ENCODE peak calls at places on chromosomes 5 and 9, in five cellular contexts. One of them, this sample, is unnamed.

GRCh38 chr5:124555179-124555578 is 191.3 kb downstream of the ZNF608 start:
- DNase-seq in cardiac fibroblast: no peak
- DNase-seq in NCI-H1105 treated with DMSO at 0.1 percent for 48 hours: no peak
- DNase-seq in central memory CD4-positive, alpha-beta T cell: no peak
- DNase-seq in stimulated activated CD8-positive, alpha-beta memory T cell treated with anti-CD3 and anti-CD28 coated beads, Interleukin-2, amount 100 ng/mL, for 48 hours: no peak
- DNase-seq in this sample: no peak

GRCh38 chr9:106025449-106025848 is 331.1 kb downstream of the TMEM38B start:
- DNase-seq in stimulated activated CD8-positive, alpha-beta memory T cell treated with anti-CD3 and anti-CD28 coated beads, Interleukin-2, amount 100 ng/mL, for 48 hours: no peak
- DNase-seq in central memory CD4-positive, alpha-beta T cell: no peak
- DNase-seq in NCI-H1105 treated with DMSO at 0.1 percent for 48 hours: no peak
- DNase-seq in cardiac fibroblast: no peak
- DNase-seq in this sample: no peak

GRCh38 chr5:9284781-9285307 is 261.0 kb downstream of the SEMA5A start:
- DNase-seq in central memory CD4-positive, alpha-beta T cell: no peak
- DNase-seq in NCI-H1105 treated with DMSO at 0.1 percent for 48 hours: no peak
- DNase-seq in cardiac fibroblast: peak
- DNase-seq in stimulated activated CD8-positive, alpha-beta memory T cell treated with anti-CD3 and anti-CD28 coated beads, Interleukin-2, amount 100 ng/mL, for 48 hours: no peak
- DNase-seq in this sample: no peak

GRCh38 chr5:79183617-79184016 is 52.3 kb upstream of the JMY start:
- DNase-seq in central memory CD4-positive, alpha-beta T cell: no peak
- DNase-seq in NCI-H1105 treated with DMSO at 0.1 percent for 48 hours: no peak
- DNase-seq in stimulated activated CD8-positive, alpha-beta memory T cell treated with anti-CD3 and anti-CD28 coated beads, Interleukin-2, amount 100 ng/mL, for 48 hours: no peak
- DNase-seq in cardiac fibroblast: no peak
- DNase-seq in this sample: no peak

GRCh38 chr5:116078199-116078598 is 6.6 kb upstream of the COMMD10 start:
- DNase-seq in central memory CD4-positive, alpha-beta T cell: no peak
- DNase-seq in stimulated activated CD8-positive, alpha-beta memory T cell treated with anti-CD3 and anti-CD28 coated beads, Interleukin-2, amount 100 ng/mL, for 48 hours: no peak
- DNase-seq in cardiac fibroblast: no peak
- DNase-seq in NCI-H1105 treated with DMSO at 0.1 percent for 48 hours: no peak
- DNase-seq in this sample: no peak

GRCh38 chr5:80516826-80517225 is 28.9 kb downstream of the FAM151B start:
- DNase-seq in central memory CD4-positive, alpha-beta T cell: no peak
- DNase-seq in NCI-H1105 treated with DMSO at 0.1 percent for 48 hours: no peak
- DNase-seq in cardiac fibroblast: peak
- DNase-seq in stimulated activated CD8-positive, alpha-beta memory T cell treated with anti-CD3 and anti-CD28 coated beads, Interleukin-2, amount 100 ng/mL, for 48 hours: peak
- DNase-seq in this sample: no peak

GRCh38 chr9:112278152-112278551 is 55.3 kb downstream of the PTBP3 start:
- DNase-seq in NCI-H1105 treated with DMSO at 0.1 percent for 48 hours: no peak
- DNase-seq in cardiac fibroblast: peak
- DNase-seq in central memory CD4-positive, alpha-beta T cell: no peak
- DNase-seq in stimulated activated CD8-positive, alpha-beta memory T cell treated with anti-CD3 and anti-CD28 coated beads, Interleukin-2, amount 100 ng/mL, for 48 hours: no peak
- DNase-seq in this sample: no peak

GRCh38 chr5:96868603-96869371 is 7.5 kb upstream of the ERAP2 start:
- DNase-seq in central memory CD4-positive, alpha-beta T cell: peak
- DNase-seq in NCI-H1105 treated with DMSO at 0.1 percent for 48 hours: peak
- DNase-seq in stimulated activated CD8-positive, alpha-beta memory T cell treated with anti-CD3 and anti-CD28 coated beads, Interleukin-2, amount 100 ng/mL, for 48 hours: no peak
- DNase-seq in cardiac fibroblast: peak
- DNase-seq in this sample: no peak

GRCh38 chr9:106502930-106503329 is 360.0 kb upstream of the ZNF462 start:
- DNase-seq in central memory CD4-positive, alpha-beta T cell: no peak
- DNase-seq in NCI-H1105 treated with DMSO at 0.1 percent for 48 hours: no peak
- DNase-seq in cardiac fibroblast: no peak
- DNase-seq in stimulated activated CD8-positive, alpha-beta memory T cell treated with anti-CD3 and anti-CD28 coated beads, Interleukin-2, amount 100 ng/mL, for 48 hours: no peak
- DNase-seq in this sample: no peak

GRCh38 chr9:84991506-84991855 is 322.0 kb downstream of the NTRK2 start:
- DNase-seq in stimulated activated CD8-positive, alpha-beta memory T cell treated with anti-CD3 and anti-CD28 coated beads, Interleukin-2, amount 100 ng/mL, for 48 hours: no peak
- DNase-seq in NCI-H1105 treated with DMSO at 0.1 percent for 48 hours: no peak
- DNase-seq in cardiac fibroblast: no peak
- DNase-seq in central memory CD4-positive, alpha-beta T cell: no peak
- DNase-seq in this sample: no peak

GRCh38 chr5:96259211-96259772 is 173.8 kb downstream of the PCSK1 start:
- DNase-seq in stimulated activated CD8-positive, alpha-beta memory T cell treated with anti-CD3 and anti-CD28 coated beads, Interleukin-2, amount 100 ng/mL, for 48 hours: no peak
- DNase-seq in central memory CD4-positive, alpha-beta T cell: no peak
- DNase-seq in NCI-H1105 treated with DMSO at 0.1 percent for 48 hours: no peak
- DNase-seq in cardiac fibroblast: peak
- DNase-seq in this sample: no peak

GRCh38 chr5:41118177-41118576 is 47.0 kb upstream of the MROH2B start:
- DNase-seq in cardiac fibroblast: no peak
- DNase-seq in NCI-H1105 treated with DMSO at 0.1 percent for 48 hours: no peak
- DNase-seq in stimulated activated CD8-positive, alpha-beta memory T cell treated with anti-CD3 and anti-CD28 coated beads, Interleukin-2, amount 100 ng/mL, for 48 hours: no peak
- DNase-seq in central memory CD4-positive, alpha-beta T cell: no peak
- DNase-seq in this sample: no peak

GRCh38 chr5:178327446-178327845 is 94.8 kb upstream of the PHYKPL start:
- DNase-seq in stimulated activated CD8-positive, alpha-beta memory T cell treated with anti-CD3 and anti-CD28 coated beads, Interleukin-2, amount 100 ng/mL, for 48 hours: no peak
- DNase-seq in cardiac fibroblast: no peak
- DNase-seq in NCI-H1105 treated with DMSO at 0.1 percent for 48 hours: no peak
- DNase-seq in central memory CD4-positive, alpha-beta T cell: no peak
- DNase-seq in this sample: peak

GRCh38 chr9:98146101-98146991 is 27.3 kb upstream of the TRIM14 start:
- DNase-seq in central memory CD4-positive, alpha-beta T cell: no peak
- DNase-seq in stimulated activated CD8-positive, alpha-beta memory T cell treated with anti-CD3 and anti-CD28 coated beads, Interleukin-2, amount 100 ng/mL, for 48 hours: no peak
- DNase-seq in cardiac fibroblast: peak
- DNase-seq in NCI-H1105 treated with DMSO at 0.1 percent for 48 hours: no peak
- DNase-seq in this sample: peak

GRCh38 chr5:111385970-111386831 is 126.1 kb downstream of the STARD4 start:
- DNase-seq in stimulated activated CD8-positive, alpha-beta memory T cell treated with anti-CD3 and anti-CD28 coated beads, Interleukin-2, amount 100 ng/mL, for 48 hours: no peak
- DNase-seq in central memory CD4-positive, alpha-beta T cell: no peak
- DNase-seq in NCI-H1105 treated with DMSO at 0.1 percent for 48 hours: peak
- DNase-seq in cardiac fibroblast: no peak
- DNase-seq in this sample: no peak

GRCh38 chr5:35183243-35183955 is 46.9 kb downstream of the PRLR start:
- DNase-seq in NCI-H1105 treated with DMSO at 0.1 percent for 48 hours: peak
- DNase-seq in cardiac fibroblast: peak
- DNase-seq in stimulated activated CD8-positive, alpha-beta memory T cell treated with anti-CD3 and anti-CD28 coated beads, Interleukin-2, amount 100 ng/mL, for 48 hours: no peak
- DNase-seq in central memory CD4-positive, alpha-beta T cell: no peak
- DNase-seq in this sample: no peak

GRCh38 chr9:109769250-109769649 is 10.7 kb upstream of the PALM2AKAP2 start:
- DNase-seq in cardiac fibroblast: no peak
- DNase-seq in central memory CD4-positive, alpha-beta T cell: no peak
- DNase-seq in stimulated activated CD8-positive, alpha-beta memory T cell treated with anti-CD3 and anti-CD28 coated beads, Interleukin-2, amount 100 ng/mL, for 48 hours: no peak
- DNase-seq in NCI-H1105 treated with DMSO at 0.1 percent for 48 hours: no peak
- DNase-seq in this sample: no peak

GRCh38 chr5:36359267-36359666 is 57.6 kb upstream of the RANBP3L start:
- DNase-seq in central memory CD4-positive, alpha-beta T cell: no peak
- DNase-seq in NCI-H1105 treated with DMSO at 0.1 percent for 48 hours: no peak
- DNase-seq in stimulated activated CD8-positive, alpha-beta memory T cell treated with anti-CD3 and anti-CD28 coated beads, Interleukin-2, amount 100 ng/mL, for 48 hours: no peak
- DNase-seq in cardiac fibroblast: no peak
- DNase-seq in this sample: no peak